ENCODE peak calls at places on chromosome 3, in ten cellular contexts. R, Z, Y, W, L, X, A, V, U and B are unnamed samples.

GRCh38 chr3:172512363-172512762 is 10.9 kb downstream of the TNFSF10 start:
- DNase-seq in R (peak; percentile 31), Z (peak; percentile 43), Y (no peak), W (peak; percentile 86), L (no peak), X (no peak), A (no peak), V (peak; percentile 36), U (peak; percentile 70), B (no peak)

GRCh38 chr3:12302564-12302963 is 13.7 kb downstream of the PPARG start:
- DNase-seq in R (no peak), Z (no peak), Y (no peak), W (peak; percentile 43), L (no peak), X (no peak), A (no peak), V (no peak), U (no peak), B (no peak)

GRCh38 chr3:53844262-53845102 is 1.7 kb downstream of the CHDH start:
- DNase-seq in R (peak; percentile 38), Z (peak; percentile 12), Y (no peak), W (no peak), L (no peak), X (no peak), A (no peak), V (no peak), U (peak; percentile 38), B (no peak)

GRCh38 chr3:126956866-126957650 is 25.9 kb upstream of the PLXNA1 start:
- DNase-seq in R (no peak), Z (no peak), Y (no peak), W (no peak), L (no peak), X (no peak), A (no peak), V (no peak), U (no peak), B (no peak)

GRCh38 chr3:177842743-177843734 is 645.8 kb upstream of the TBL1XR1 start:
- DNase-seq in R (no peak), Z (no peak), Y (no peak), W (no peak), L (no peak), X (no peak), A (no peak), V (no peak), U (no peak), B (no peak)

GRCh38 chr3:168141405-168141993 is 45.8 kb upstream of the GOLIM4 start:
- DNase-seq in R (no peak), Z (peak; percentile 11), Y (no peak), W (no peak), L (no peak), X (no peak), A (no peak), V (no peak), U (no peak), B (no peak)

GRCh38 chr3:194279106-194279505 is 72.0 kb downstream of the CPN2 start:
- DNase-seq in R (no peak), Z (no peak), Y (no peak), W (no peak), L (no peak), X (no peak), A (no peak), V (no peak), U (no peak), B (no peak)

GRCh38 chr3:55555866-55556621 is 68.9 kb upstream of the WNT5A start:
- DNase-seq in R (no peak), Z (no peak), Y (no peak), W (no peak), L (no peak), X (no peak), A (no peak), V (no peak), U (no peak), B (no peak)

GRCh38 chr3:144942093-144942492 is 970.5 kb downstream of the DIPK2A start:
- DNase-seq in R (no peak), Z (no peak), Y (no peak), W (no peak), L (no peak), X (no peak), A (no peak), V (no peak), U (no peak), B (no peak)

GRCh38 chr3:150861851-150862250 is 43.4 kb downstream of the MINDY4B start:
- DNase-seq in R (no peak), Z (no peak), Y (no peak), W (no peak), L (no peak), X (no peak), A (no peak), V (no peak), U (no peak), B (no peak)

GRCh38 chr3:193560870-193561269 is 6.2 kb upstream of the ATP13A4 start:
- DNase-seq in R (peak; percentile 55), Z (no peak), Y (no peak), W (no peak), L (peak; percentile 43), X (no peak), A (no peak), V (no peak), U (peak; percentile 56), B (no peak)

GRCh38 chr3:43468141-43468540 is 153.7 kb downstream of the ANO10 start:
- DNase-seq in R (no peak), Z (no peak), Y (no peak), W (no peak), L (no peak), X (no peak), A (no peak), V (no peak), U (no peak), B (no peak)

GRCh38 chr3:30501526-30501925 is 104.9 kb upstream of the TGFBR2 start:
- DNase-seq in R (no peak), Z (no peak), Y (no peak), W (no peak), L (no peak), X (no peak), A (no peak), V (no peak), U (no peak), B (no peak)

GRCh38 chr3:126750760-126751129 is 46.7 kb downstream of the CHCHD6 start:
- DNase-seq in R (no peak), Z (no peak), Y (no peak), W (no peak), L (no peak), X (no peak), A (no peak), V (no peak), U (no peak), B (no peak)

GRCh38 chr3:39249453-39250115 is 30.3 kb downstream of the CX3CR1 start:
- DNase-seq in R (no peak), Z (no peak), Y (no peak), W (peak; percentile 20), L (no peak), X (no peak), A (no peak), V (no peak), U (no peak), B (no peak)

GRCh38 chr3:188272481-188273372 is 118.8 kb downstream of the LPP start:
- DNase-seq in R (no peak), Z (no peak), Y (no peak), W (peak; percentile 94), L (no peak), X (no peak), A (no peak), V (no peak), U (peak; percentile 79), B (no peak)

GRCh38 chr3:139117883-139118760 is 73.4 kb upstream of the PRR23C start:
- DNase-seq in R (no peak), Z (no peak), Y (no peak), W (no peak), L (no peak), X (peak; percentile 36), A (no peak), V (no peak), U (no peak), B (no peak)

GRCh38 chr3:153752405-153753027 is 368.7 kb upstream of the ARHGEF26 start:
- DNase-seq in R (no peak), Z (peak; percentile 85), Y (no peak), W (no peak), L (peak; percentile 74), X (no peak), A (no peak), V (no peak), U (no peak), B (no peak)

GRCh38 chr3:170905862-170906261 is 2.6 kb downstream of the EIF5A2 start:
- DNase-seq in R (no peak), Z (no peak), Y (no peak), W (no peak), L (no peak), X (no peak), A (no peak), V (no peak), U (no peak), B (no peak)

GRCh38 chr3:178597388-178597787 is 61.2 kb downstream of the KCNMB2 start:
- DNase-seq in R (peak; percentile 5), Z (no peak), Y (no peak), W (no peak), L (no peak), X (no peak), A (no peak), V (no peak), U (peak; percentile 89), B (no peak)

GRCh38 chr3:70889162-70890045 is 577.0 kb upstream of the MDFIC2 start:
- DNase-seq in R (no peak), Z (no peak), Y (no peak), W (no peak), L (no peak), X (no peak), A (no peak), V (no peak), U (no peak), B (no peak)

GRCh38 chr3:96877510-96877909 is 63.1 kb downstream of the EPHA6 start:
- DNase-seq in R (no peak), Z (no peak), Y (no peak), W (no peak), L (no peak), X (no peak), A (no peak), V (no peak), U (no peak), B (no peak)

GRCh38 chr3:115615001-115615447 is 8.3 kb upstream of the GAP43 start:
- DNase-seq in R (no peak), Z (no peak), Y (no peak), W (peak; percentile 80), L (no peak), X (no peak), A (no peak), V (no peak), U (no peak), B (no peak)

GRCh38 chr3:197711973-197712707 is 24.6 kb downstream of the RUBCN start:
- DNase-seq in R (peak; percentile 79), Z (peak; percentile 92), Y (peak; percentile 73), W (peak; percentile 97), L (no peak), X (no peak), A (no peak), V (peak; percentile 62), U (peak; percentile 96), B (peak; percentile 95)

GRCh38 chr3:54999801-55000200 is 71.9 kb upstream of the LRTM1 start:
- DNase-seq in R (no peak), Z (no peak), Y (no peak), W (peak; percentile 63), L (no peak), X (no peak), A (no peak), V (no peak), U (no peak), B (no peak)